ENCODE peak calls at places on chromosome 4, in five cellular contexts. E is tibial nerve, Y is dermis blood vessel endothelial cell, H is kidney epithelial cell, C is cardiac fibroblast. A is an unnamed sample.
A peak's percentile ranks its signal among the peaks of the same experiment; 100 is the strongest.

GRCh38 chr4:3228881-3229280 is 20.1 kb upstream of the MSANTD1 start:
- DNase-seq in E (no peak), Y (no peak), H (no peak), C (no peak), A (no peak)

GRCh38 chr4:25235401-25235800 is 1.6 kb downstream of the PI4K2B start:
- DNase-seq in E (no peak), Y (peak; percentile 15), H (no peak), C (no peak), A (no peak)

GRCh38 chr4:139295317-139296299 is 5.7 kb upstream of the NAA15 start:
- DNase-seq in E (peak; percentile 98), Y (peak; percentile 97), H (peak; percentile 61), C (peak; percentile 96), A (peak; percentile 54)

GRCh38 chr4:82293304-82293703 is 80.5 kb downstream of the HNRNPD start:
- DNase-seq in E (no peak), Y (no peak), H (no peak), C (no peak), A (no peak)

GRCh38 chr4:13430834-13431568 is 53.1 kb downstream of the RAB28 start:
- DNase-seq in E (no peak), Y (no peak), H (no peak), C (no peak), A (no peak)

GRCh38 chr4:16508968-16509367 is 282.7 kb upstream of the TAPT1 start:
- DNase-seq in E (no peak), Y (no peak), H (no peak), C (no peak), A (no peak)

GRCh38 chr4:157220026-157220881 is at the start of gene GRIA2:
- DNase-seq in E (no peak), Y (peak; percentile 61), H (no peak), C (peak; percentile 64), A (no peak)

GRCh38 chr4:55358668-55359067 is 12.6 kb downstream of the SRD5A3 start:
- DNase-seq in E (no peak), Y (peak; percentile 73), H (no peak), C (peak; percentile 72), A (peak; percentile 30)

GRCh38 chr4:47863486-47863885 is 25.6 kb upstream of the CORIN start:
- DNase-seq in E (no peak), Y (no peak), H (no peak), C (no peak), A (no peak)

GRCh38 chr4:133157460-133158160 is 8.5 kb downstream of the PCDH10 start:
- DNase-seq in E (no peak), Y (peak; percentile 48), H (no peak), C (no peak), A (no peak)

GRCh38 chr4:174600391-174600790 is 78.1 kb upstream of the HPGD start:
- DNase-seq in E (no peak), Y (no peak), H (no peak), C (no peak), A (no peak)

GRCh38 chr4:25233737-25234389 is at the start of gene PI4K2B:
- DNase-seq in E (peak; percentile 72), Y (peak; percentile 93), H (peak; percentile 35), C (peak; percentile 86), A (peak; percentile 36)

GRCh38 chr4:159758061-159758460 is 655.2 kb downstream of the RAPGEF2 start:
- DNase-seq in E (no peak), Y (no peak), H (no peak), C (no peak), A (no peak)

GRCh38 chr4:139665079-139665689 is 435 bp upstream of the MGST2 start:
- DNase-seq in E (no peak), Y (peak; percentile 21), H (no peak), C (no peak), A (no peak)

A was measured in keratinocyte.